ENCODE peak calls at places on chromosomes 2 and 18, in five cellular contexts. X is C1 segment of cervical spinal cord; F is ELF-1; R is CD8-positive, alpha-beta T cell; D is mesendoderm. P is an unnamed sample.
A peak's percentile ranks its signal among the peaks of the same experiment; 100 is the strongest.

GRCh38 chr2:195520671-195521155 is 136.3 kb upstream of the SLC39A10 start:
- DNase-seq in X (no peak), F (peak; percentile 77), R (no peak), D (peak; percentile 73), P (peak; percentile 87)

GRCh38 chr2:20231632-20232031 is 6.7 kb upstream of the SDC1 start:
- DNase-seq in X (no peak), F (peak; percentile 85), R (no peak), D (peak; percentile 89), P (peak; percentile 73)

GRCh38 chr2:236663671-236664101 is 94.1 kb downstream of the ACKR3 start:
- DNase-seq in X (no peak), F (no peak), R (no peak), D (no peak), P (peak; percentile 93)

GRCh38 chr2:186496401-186496800 is 10.3 kb downstream of the ZC3H15 start:
- DNase-seq in X (no peak), F (no peak), R (no peak), D (no peak), P (no peak)

GRCh38 chr2:174595904-174596397 is 1.7 kb downstream of the WIPF1 start:
- DNase-seq in X (no peak), F (no peak), R (no peak), D (no peak), P (no peak)

GRCh38 chr2:85926526-85926925 is 37.7 kb upstream of the ST3GAL5 start:
- DNase-seq in X (no peak), F (peak; percentile 28), R (no peak), D (no peak), P (no peak)

GRCh38 chr2:8646731-8647461 is 35.0 kb upstream of the ID2 start:
- DNase-seq in X (no peak), F (no peak), R (no peak), D (no peak), P (no peak)

GRCh38 chr2:226873826-226874225 is 38.0 kb downstream of the RHBDD1 start:
- DNase-seq in X (no peak), F (no peak), R (no peak), D (no peak), P (no peak)

GRCh38 chr2:33426666-33427231 is 49.7 kb upstream of the RASGRP3 start:
- DNase-seq in X (no peak), F (no peak), R (no peak), D (no peak), P (peak; percentile 89)

GRCh38 chr18:14945984-14946383 is 198.0 kb downstream of the ANKRD30B start:
- DNase-seq in X (no peak), F (no peak), R (no peak), D (no peak), P (no peak)

GRCh38 chr2:209125291-209125690 is 298.6 kb upstream of the MAP2 start:
- DNase-seq in X (no peak), F (no peak), R (no peak), D (peak; percentile 67), P (no peak)

GRCh38 chr18:10604178-10604577 is 78.4 kb downstream of the NAPG start:
- DNase-seq in X (no peak), F (no peak), R (no peak), D (no peak), P (no peak)